ENCODE peak calls at places on chromosomes 16 and 17, in ten cellular contexts. One of them, this sample, is unnamed.

GRCh38 chr17:7590743-7591142 is 849 bp upstream of the SOX15 start:
- DNase-seq in dermis microvascular lymphatic vessel endothelial cell: no peak
- DNase-seq in kidney tubule cell: peak
- DNase-seq in aorta: no peak
- DNase-seq in myocyte: peak
- DNase-seq in COR-L47: no peak
- DNase-seq in mucosa of descending colon: no peak
- DNase-seq in smooth muscle cell of the brain vasculature: no peak
- DNase-seq in DMS153: no peak
- DNase-seq in IMR-90: peak
- DNase-seq in this sample: peak

GRCh38 chr17:47203984-47204721 is 5.0 kb upstream of the MYL4 start:
- DNase-seq in dermis microvascular lymphatic vessel endothelial cell: no peak
- DNase-seq in kidney tubule cell: peak
- DNase-seq in aorta: no peak
- DNase-seq in myocyte: peak
- DNase-seq in COR-L47: no peak
- DNase-seq in mucosa of descending colon: no peak
- DNase-seq in smooth muscle cell of the brain vasculature: no peak
- DNase-seq in DMS153: no peak
- DNase-seq in IMR-90: peak
- DNase-seq in this sample: no peak

GRCh38 chr17:70205386-70205785 is 36.1 kb downstream of the KCNJ2 start:
- DNase-seq in dermis microvascular lymphatic vessel endothelial cell: no peak
- DNase-seq in kidney tubule cell: no peak
- DNase-seq in aorta: no peak
- DNase-seq in myocyte: no peak
- DNase-seq in COR-L47: no peak
- DNase-seq in mucosa of descending colon: no peak
- DNase-seq in smooth muscle cell of the brain vasculature: no peak
- DNase-seq in DMS153: no peak
- DNase-seq in IMR-90: no peak
- DNase-seq in this sample: no peak

GRCh38 chr17:58309918-58310259 is 18.7 kb downstream of the TSPOAP1 start:
- DNase-seq in dermis microvascular lymphatic vessel endothelial cell: no peak
- DNase-seq in kidney tubule cell: no peak
- DNase-seq in aorta: no peak
- DNase-seq in myocyte: no peak
- DNase-seq in COR-L47: no peak
- DNase-seq in mucosa of descending colon: no peak
- DNase-seq in smooth muscle cell of the brain vasculature: no peak
- DNase-seq in DMS153: no peak
- DNase-seq in IMR-90: no peak
- DNase-seq in this sample: no peak

GRCh38 chr17:71980171-71980570 is 140.6 kb upstream of the SOX9 start:
- DNase-seq in dermis microvascular lymphatic vessel endothelial cell: no peak
- DNase-seq in kidney tubule cell: no peak
- DNase-seq in aorta: no peak
- DNase-seq in myocyte: peak
- DNase-seq in COR-L47: no peak
- DNase-seq in mucosa of descending colon: no peak
- DNase-seq in smooth muscle cell of the brain vasculature: no peak
- DNase-seq in DMS153: no peak
- DNase-seq in IMR-90: no peak
- DNase-seq in this sample: no peak

GRCh38 chr17:64103751-64104364 is 26.1 kb downstream of the ERN1 start:
- DNase-seq in dermis microvascular lymphatic vessel endothelial cell: peak
- DNase-seq in kidney tubule cell: peak
- DNase-seq in aorta: no peak
- DNase-seq in myocyte: peak
- DNase-seq in COR-L47: no peak
- DNase-seq in mucosa of descending colon: no peak
- DNase-seq in smooth muscle cell of the brain vasculature: no peak
- DNase-seq in DMS153: peak
- DNase-seq in IMR-90: peak
- DNase-seq in this sample: peak

GRCh38 chr16:20704281-20704680 is 6.8 kb upstream of the ACSM1 start:
- DNase-seq in dermis microvascular lymphatic vessel endothelial cell: no peak
- DNase-seq in kidney tubule cell: no peak
- DNase-seq in aorta: no peak
- DNase-seq in myocyte: peak
- DNase-seq in COR-L47: no peak
- DNase-seq in mucosa of descending colon: no peak
- DNase-seq in smooth muscle cell of the brain vasculature: no peak
- DNase-seq in DMS153: no peak
- DNase-seq in IMR-90: no peak
- DNase-seq in this sample: peak

GRCh38 chr17:50148226-50149098 is 2.0 kb downstream of the PPP1R9B start:
- DNase-seq in dermis microvascular lymphatic vessel endothelial cell: peak
- DNase-seq in kidney tubule cell: peak
- DNase-seq in aorta: peak
- DNase-seq in myocyte: peak
- DNase-seq in COR-L47: no peak
- DNase-seq in mucosa of descending colon: peak
- DNase-seq in smooth muscle cell of the brain vasculature: no peak
- DNase-seq in DMS153: no peak
- DNase-seq in IMR-90: peak
- DNase-seq in this sample: peak